ENCODE peak calls at places on chromosomes 11 and 22, in nine cellular contexts. S is HAP-1; G is CD8-positive, alpha-beta memory T cell; Q is left ventricle myocardium inferior; C is sigmoid colon; U is BE2C; F is ovary; I is upper lobe of right lung; O is astrocyte. K is an unnamed sample. For H3K4me1 and H3K9me3, the result is how much of the 10 kb centered on the place peaks cover.

GRCh38 chr11:35390737-35391682 is 28.3 kb downstream of the SLC1A2 start:
- DNase-seq in S (peak), G (no peak), Q (no peak), C (no peak), U (no peak), F (no peak), I (no peak), O (peak), K (no peak)

GRCh38 chr22:50169774-50170341 is 673 bp upstream of the PANX2 start:
- DNase-seq in S (peak), G (no peak), Q (no peak), C (peak), U (peak), F (peak), I (no peak), O (no peak), K (no peak)

GRCh38 chr22:32177221-32177765 is 18.2 kb upstream of the C22orf42 start:
- DNase-seq in S (no peak), G (no peak), Q (no peak), C (no peak), U (no peak), F (no peak), I (no peak), O (no peak), K (no peak)

GRCh38 chr11:44529895-44530412 is 35.5 kb upstream of the CD82 start:
- DNase-seq in S (no peak), G (no peak), Q (no peak), C (no peak), U (no peak), F (no peak), I (no peak), O (no peak), K (no peak)

GRCh38 chr11:18775492-18776292 is 15.9 kb downstream of the PTPN5 start:
- DNase-seq in S (peak), G (peak), Q (peak), C (no peak), U (peak), F (no peak), I (peak), O (peak), K (peak)

GRCh38 chr11:69969890-69970784 is 108.0 kb upstream of the ANO1 start:
- DNase-seq in S (no peak), G (no peak), Q (no peak), C (no peak), U (no peak), F (no peak), I (no peak), O (no peak), K (no peak)

GRCh38 chr11:75654314-75654713 is 14.5 kb downstream of the MAP6 start:
- DNase-seq in S (no peak), G (no peak), Q (no peak), C (no peak), U (no peak), F (no peak), I (no peak), O (peak), K (no peak)

GRCh38 chr22:50209893-50210292 is 9.1 kb downstream of the SELENOO start:
- DNase-seq in S (peak), G (peak), Q (peak), C (peak), U (peak), F (peak), I (peak), O (no peak), K (peak)

GRCh38 chr11:596374-596773 is 19.4 kb downstream of the IRF7 start:
- DNase-seq in S (no peak), G (no peak), Q (no peak), C (no peak), U (no peak), F (no peak), I (no peak), O (no peak), K (no peak)

GRCh38 chr22:20166703-20167102 is 15.8 kb upstream of the CCDC188 start:
- DNase-seq in S (no peak), G (no peak), Q (no peak), C (no peak), U (no peak), F (no peak), I (no peak), O (no peak), K (no peak)

GRCh38 chr11:69479591-69480271 is 1.7 kb upstream of the LINC01488 start:
- DNase-seq in S (no peak), G (no peak), Q (peak), C (no peak), U (no peak), F (no peak), I (peak), O (no peak), K (no peak)

GRCh38 chr11:120563698-120564572 is 52.4 kb downstream of the GRIK4 start:
- DNase-seq in S (no peak), G (no peak), Q (peak), C (no peak), U (peak), F (peak), I (no peak), O (no peak), K (no peak)

GRCh38 chr22:37304595-37305343 is 22.5 kb downstream of the CYTH4 start:
- DNase-seq in S (peak), G (no peak), Q (no peak), C (no peak), U (no peak), F (no peak), I (no peak), O (peak), K (no peak)

GRCh38 chr11:134942633-134943032 is 530.6 kb upstream of the B3GAT1 start:
- DNase-seq in S (peak), G (no peak), Q (no peak), C (no peak), U (no peak), F (no peak), I (no peak), O (peak), K (no peak)

GRCh38 chr11:27120211-27120610 is 79.6 kb downstream of the BBOX1 start:
- DNase-seq in S (no peak), G (no peak), Q (no peak), C (no peak), U (no peak), F (no peak), I (no peak), O (peak), K (no peak)

GRCh38 chr11:86538223-86538548 is 134.2 kb downstream of the ME3 start:
- DNase-seq in S (no peak), G (no peak), Q (no peak), C (no peak), U (no peak), F (no peak), I (no peak), O (no peak), K (no peak)

GRCh38 chr11:120942701-120943100 is 81.2 kb upstream of the TBCEL start:
- DNase-seq in S (no peak), G (no peak), Q (no peak), C (no peak), U (no peak), F (no peak), I (no peak), O (no peak), K (no peak)

GRCh38 chr11:64998141-64998540 is 1.4 kb upstream of the BATF2 start:
- DNase-seq in S (no peak), G (no peak), Q (no peak), C (no peak), U (no peak), F (no peak), I (no peak), O (no peak), K (no peak)

GRCh38 chr11:11450744-11451362 is 97.8 kb upstream of the CSNK2A3 start:
- DNase-seq in S (no peak), G (no peak), Q (no peak), C (no peak), U (no peak), F (no peak), I (no peak), O (peak), K (no peak)

GRCh38 chr11:124934862-124935547 is 842 bp downstream of the HEPACAM start:
- DNase-seq in S (no peak), G (no peak), Q (no peak), C (no peak), U (no peak), F (no peak), I (no peak), O (peak), K (no peak)

GRCh38 chr11:61713464-61713863 is 33.3 kb downstream of the DAGLA start:
- DNase-seq in S (no peak), G (no peak), Q (no peak), C (no peak), U (no peak), F (no peak), I (no peak), O (no peak), K (no peak)

GRCh38 chr22:49369726-49370717 is 457.7 kb downstream of the BRD1 start:
- DNase-seq in S (no peak), G (no peak), Q (no peak), C (no peak), U (no peak), F (no peak), I (peak), O (no peak), K (no peak)

GRCh38 chr11:68099474-68100405 is 21.4 kb downstream of the CHKA start:
- DNase-seq in S (no peak), G (no peak), Q (no peak), C (no peak), U (peak), F (peak), I (peak), O (peak), K (no peak)

GRCh38 chr22:19996694-19997384 is 19.8 kb downstream of the ARVCF start:
- DNase-seq in S (no peak), G (no peak), Q (no peak), C (no peak), U (peak), F (no peak), I (no peak), O (no peak), K (no peak)

GRCh38 chr11:118202599-118203422 is 22.0 kb downstream of the JAML start:
- DNase-seq in S (no peak), G (peak), Q (no peak), C (no peak), U (no peak), F (no peak), I (no peak), O (no peak), K (peak)

GRCh38 chr11:100780470-100780869 is 93.4 kb downstream of the ARHGAP42 start:
- DNase-seq in S (no peak), G (no peak), Q (no peak), C (no peak), U (no peak), F (no peak), I (no peak), O (no peak), K (no peak)

GRCh38 chr11:133945087-133945974 is 11.4 kb downstream of the IGSF9B start:
- DNase-seq in S (no peak), G (peak), Q (peak), C (peak), U (peak), F (no peak), I (no peak), O (peak), K (peak)

GRCh38 chr11:119027561-119028345 is 2.9 kb downstream of the SLC37A4 start:
- DNase-seq in S (no peak), G (no peak), Q (no peak), C (no peak), U (no peak), F (no peak), I (no peak), O (no peak), K (no peak)

GRCh38 chr22:27576413-27576812 is 225.1 kb downstream of the MN1 start:
- DNase-seq in S (no peak), G (no peak), Q (peak), C (no peak), U (no peak), F (no peak), I (no peak), O (no peak), K (no peak)

GRCh38 chr11:41250408-41250807 is 209.0 kb downstream of the LRRC4C start:
- DNase-seq in S (no peak), G (no peak), Q (no peak), C (no peak), U (no peak), F (no peak), I (no peak), O (no peak), K (no peak)

GRCh38 chr11:47908198-47908597 is 60.0 kb upstream of the NUP160 start:
- DNase-seq in S (no peak), G (no peak), Q (no peak), C (no peak), U (no peak), F (no peak), I (no peak), O (no peak), K (no peak)

GRCh38 chr11:111336582-111337256 is 38.4 kb downstream of the POU2AF3 start:
- DNase-seq in S (no peak), G (no peak), Q (no peak), C (no peak), U (no peak), F (no peak), I (no peak), O (peak), K (no peak)

GRCh38 chr11:59401262-59401552 is 25.0 kb downstream of the OR5A2 start:
- DNase-seq in S (no peak), G (no peak), Q (no peak), C (no peak), U (no peak), F (no peak), I (no peak), O (no peak), K (no peak)

GRCh38 chr11:47306484-47306844 is 36.5 kb downstream of the MADD start:
- DNase-seq in S (no peak), G (no peak), Q (no peak), C (no peak), U (no peak), F (no peak), I (no peak), O (no peak), K (no peak)

GRCh38 chr11:100691886-100692285 is 4.8 kb downstream of the ARHGAP42 start:
- DNase-seq in S (no peak), G (no peak), Q (no peak), C (no peak), U (no peak), F (no peak), I (no peak), O (no peak), K (no peak)

GRCh38 chr11:36565033-36565610 is 2.7 kb upstream of the RAG1 start:
- DNase-seq in S (no peak), G (no peak), Q (no peak), C (no peak), U (peak), F (no peak), I (no peak), O (no peak), K (no peak)

GRCh38 chr11:36567684-36568083 is at the start of gene RAG1:
- DNase-seq in S (no peak), G (no peak), Q (no peak), C (no peak), U (no peak), F (no peak), I (no peak), O (no peak), K (no peak)

GRCh38 chr11:36564376-36565032 is 3.3 kb upstream of the RAG1 start:
- DNase-seq in S (peak), G (peak), Q (no peak), C (no peak), U (peak), F (peak), I (no peak), O (peak), K (no peak)

GRCh38 chr11:36569095-36569494 is 1.3 kb downstream of the RAG1 start:
- DNase-seq in S (no peak), G (no peak), Q (no peak), C (no peak), U (no peak), F (no peak), I (no peak), O (no peak), K (no peak)

GRCh38 chr11:36566407-36567053 is 1.3 kb upstream of the RAG1 start:
- DNase-seq in S (peak), G (no peak), Q (no peak), C (no peak), U (no peak), F (no peak), I (no peak), O (no peak), K (no peak)
- H3K4me1 ChIP-seq in S (under half), G (under half), Q (under half), C (under half), U (under half), F (under half), I (under half), O (under half), K (under half)

GRCh38 chr22:45867906-45868555 is 108.9 kb downstream of the WNT7B start:
- DNase-seq in S (no peak), G (no peak), Q (no peak), C (no peak), U (no peak), F (no peak), I (no peak), O (no peak), K (no peak)

GRCh38 chr22:45865561-45866397 is 111.2 kb downstream of the WNT7B start:
- DNase-seq in S (no peak), G (no peak), Q (no peak), C (peak), U (no peak), F (no peak), I (no peak), O (no peak), K (no peak)

GRCh38 chr22:45868586-45869443 is 108.1 kb downstream of the WNT7B start:
- DNase-seq in S (no peak), G (no peak), Q (no peak), C (peak), U (no peak), F (no peak), I (no peak), O (no peak), K (no peak)

GRCh38 chr22:45866398-45867117 is 110.4 kb downstream of the WNT7B start:
- DNase-seq in S (no peak), G (no peak), Q (no peak), C (no peak), U (peak), F (no peak), I (peak), O (no peak), K (no peak)

DNA sequence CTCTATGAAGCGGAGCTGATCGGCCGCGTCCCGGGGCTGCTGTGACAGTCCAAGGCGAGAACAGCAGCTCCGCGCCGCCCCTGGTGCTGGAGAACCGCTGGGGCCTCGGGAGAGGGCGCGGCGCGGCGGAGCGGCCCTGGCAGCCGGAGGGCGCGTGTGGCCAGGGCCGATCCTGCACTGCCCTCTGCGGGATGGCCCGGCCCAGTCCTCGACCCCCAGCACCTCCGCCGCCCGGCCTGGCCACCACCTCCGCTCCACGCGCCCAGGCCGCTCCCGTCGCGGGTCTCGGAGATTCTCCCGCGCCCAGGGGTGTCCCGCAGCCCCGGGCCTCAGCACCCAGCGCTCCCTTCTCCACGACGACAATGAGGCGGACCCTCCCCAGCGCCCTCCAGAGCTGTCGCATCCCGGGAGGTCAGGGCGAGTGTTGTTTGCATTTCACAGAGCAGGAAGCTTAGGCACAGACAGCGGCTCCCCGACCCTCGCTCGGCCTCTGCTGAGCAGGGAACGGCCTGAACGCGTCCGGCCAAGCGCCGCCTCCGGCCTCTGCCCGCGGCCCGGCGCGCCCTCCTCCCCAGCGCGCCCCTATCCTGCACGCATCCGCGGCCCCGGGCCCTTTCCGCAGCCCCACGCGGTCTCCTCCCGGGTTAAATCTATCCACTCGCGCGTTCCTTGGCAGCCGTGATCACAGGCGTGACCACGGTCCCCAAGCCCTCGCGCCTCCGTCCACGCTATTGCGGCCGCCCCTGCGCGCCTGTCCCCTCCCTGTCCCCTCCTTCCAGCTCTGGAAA is 109.7 kb downstream of the WNT7B start:
- DNase-seq in S (no peak), G (no peak), Q (no peak), C (peak), U (peak), F (no peak), I (peak), O (no peak), K (no peak)
- H3K4me3 ChIP-seq in S (no peak), G (no peak), Q (peak), C (peak), U (no peak), F (no peak), I (peak), O (no peak), K (no peak)

GRCh38 chr22:47933226-47933625 is 1170.8 kb downstream of the TBC1D22A start:
- DNase-seq in S (no peak), G (no peak), Q (no peak), C (no peak), U (no peak), F (no peak), I (no peak), O (no peak), K (no peak)

GRCh38 chr22:47928626-47929025 is 1166.2 kb downstream of the TBC1D22A start:
- DNase-seq in S (no peak), G (no peak), Q (no peak), C (no peak), U (no peak), F (no peak), I (no peak), O (no peak), K (no peak)

GRCh38 chr22:47929646-47930185 is 1167.3 kb downstream of the TBC1D22A start:
- DNase-seq in S (no peak), G (no peak), Q (no peak), C (no peak), U (no peak), F (no peak), I (no peak), O (no peak), K (no peak)

GRCh38 chr22:47929073-47929472 is 1166.6 kb downstream of the TBC1D22A start:
- DNase-seq in S (no peak), G (no peak), Q (no peak), C (no peak), U (no peak), F (no peak), I (no peak), O (no peak), K (no peak)

GRCh38 chr22:47933891-47934290 is 1171.4 kb downstream of the TBC1D22A start:
- DNase-seq in S (no peak), G (no peak), Q (no peak), C (no peak), U (no peak), F (no peak), I (no peak), O (no peak), K (no peak)
- H3K9me3 ChIP-seq in S (under half), G (under half), Q (under half), C (under half), U (under half), F (under half), I (under half), O (under half), K (under half)

DNA sequence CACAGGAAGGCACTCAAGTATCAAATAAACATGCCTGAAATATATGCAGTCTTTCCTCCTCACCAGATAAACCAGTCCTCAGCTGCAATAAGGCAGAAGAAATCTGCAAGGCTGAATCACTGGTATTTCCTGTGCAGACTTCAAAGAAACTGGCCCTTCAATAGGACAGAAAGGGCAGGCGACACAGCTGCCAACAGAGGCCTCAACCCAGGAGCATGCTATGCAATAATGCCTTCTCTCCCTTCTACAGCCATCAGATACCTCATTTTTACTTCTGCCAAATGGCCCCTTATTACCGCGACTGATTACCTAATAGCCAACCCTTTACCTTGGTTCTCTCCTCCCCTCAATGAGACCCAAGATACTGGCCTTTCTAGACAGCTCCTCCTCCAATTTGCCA is 8.0 kb downstream of the NUMA1 start:
- DNase-seq in S (no peak), G (no peak), Q (no peak), C (no peak), U (no peak), F (no peak), I (no peak), O (peak), K (no peak)
- H3K4me1 ChIP-seq in S (under half), G (under half), Q (under half), C (under half), U (under half), F (under half), I (under half), O (under half), K (under half)

GRCh38 chr11:108154591-108154990 is 33.2 kb downstream of the ACAT1 start:
- DNase-seq in S (no peak), G (no peak), Q (no peak), C (no peak), U (no peak), F (no peak), I (no peak), O (no peak), K (no peak)
- H3K4me3 ChIP-seq in S (no peak), G (no peak), Q (no peak), C (no peak), U (no peak), F (no peak), I (no peak), O (no peak), K (no peak)

DNA sequence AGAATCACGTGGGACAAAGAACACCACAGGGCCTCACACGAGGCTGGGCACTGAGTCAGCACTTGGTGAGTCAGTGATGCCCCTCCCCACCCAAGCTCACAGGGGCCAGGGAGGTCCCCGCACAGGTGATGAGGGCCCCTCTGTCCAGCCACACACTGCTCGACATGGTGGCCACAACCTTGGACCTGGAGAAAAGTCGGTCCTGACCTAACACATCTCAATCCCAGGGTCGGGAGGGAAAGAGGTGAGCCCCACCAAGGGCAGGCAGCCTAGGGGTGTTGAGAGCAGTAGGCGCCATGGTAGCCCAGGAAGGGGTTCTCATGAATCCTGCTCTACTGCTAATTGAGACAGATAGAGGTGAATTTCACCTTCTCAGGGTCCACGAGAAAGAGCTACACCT is 176.4 kb downstream of the SHANK2 start:
- DNase-seq in S (no peak), G (no peak), Q (no peak), C (no peak), U (no peak), F (no peak), I (no peak), O (no peak), K (no peak)
- H3K9me3 ChIP-seq in S (under half), G (under half), Q (under half), C (under half), U (under half), F (under half), I (under half), O (under half), K (under half)